ENCODE peak calls at places on chromosomes 13 and 19, in five cellular contexts. J, C, H, S and G are unnamed samples.

GRCh38 chr13:98411617-98412310 is 165.1 kb downstream of the STK24 start:
- DNase-seq in S (no peak), H (peak), J (no peak), C (no peak), G (no peak)

GRCh38 chr13:46178143-46178542 is 3.8 kb downstream of the LCP1 start:
- DNase-seq in H (peak), C (no peak), S (no peak), J (no peak), G (no peak)

GRCh38 chr19:17303167-17303939 is at the start of gene ABHD8:
- DNase-seq in S (peak), C (peak), H (peak), J (peak), G (peak)

GRCh38 chr13:113597386-113598080 is 13.0 kb downstream of the TFDP1 start:
- DNase-seq in H (no peak), C (no peak), S (no peak), J (no peak), G (no peak)

GRCh38 chr13:62747629-62748028 is 1332.0 kb upstream of the PCDH20 start:
- DNase-seq in S (no peak), J (no peak), H (no peak), C (peak), G (no peak)

GRCh38 chr19:19420570-19421301 is 15.3 kb downstream of the GATAD2A start:
- DNase-seq in S (no peak), H (no peak), J (no peak), C (no peak), G (no peak)

GRCh38 chr19:5585461-5586299 is 17.9 kb upstream of the TINCR start:
- DNase-seq in C (no peak), J (peak), S (peak), H (no peak), G (peak)

GRCh38 chr13:40069173-40070044 is 413.9 kb downstream of the COG6 start:
- DNase-seq in H (peak), C (peak), S (peak), J (peak), G (peak)

GRCh38 chr13:22427041-22427440 is 753.7 kb upstream of the SGCG start:
- DNase-seq in S (no peak), H (no peak), C (no peak), J (no peak), G (no peak)

GRCh38 chr13:46369506-46370268 is 17.4 kb downstream of the RUBCNL start:
- DNase-seq in C (no peak), S (no peak), H (no peak), J (no peak), G (no peak)

GRCh38 chr19:3969435-3970312 is 1.2 kb downstream of the DAPK3 start:
- DNase-seq in H (no peak), S (no peak), J (no peak), C (peak), G (no peak)